ENCODE peak calls at places on chromosomes 5 and 9, in six cellular contexts. L is NCI-H2081; B is upper lobe of right lung; S is OCI-M1; U is CD8-positive, alpha-beta memory T cell; G is HTR-8/SVneo. O is an unnamed sample.

GRCh38 chr9:99046542-99047071 is 58.3 kb upstream of the TGFBR1 start:
- DNase-seq in G (no peak), B (no peak), S (no peak), U (no peak), L (no peak), O (no peak)

GRCh38 chr5:95818181-95819147 is 4.1 kb downstream of the GLRX start:
- DNase-seq in S (peak), L (no peak), B (no peak), G (no peak), U (no peak), O (peak)

GRCh38 chr9:72396247-72397091 is 31.5 kb upstream of the ZFAND5 start:
- DNase-seq in L (peak), S (no peak), G (peak), B (no peak), U (no peak), O (no peak)

GRCh38 chr5:150458819-150459557 is 9.4 kb upstream of the RPS14 start:
- DNase-seq in U (peak), S (peak), G (peak), B (peak), L (peak), O (no peak)

GRCh38 chr5:33711094-33711670 is 180.6 kb downstream of the ADAMTS12 start:
- DNase-seq in L (peak), S (no peak), U (no peak), B (no peak), G (no peak), O (no peak)

GRCh38 chr5:136994154-136994553 is 505.0 kb downstream of the SPOCK1 start:
- DNase-seq in U (no peak), L (no peak), G (no peak), B (no peak), S (no peak), O (no peak)

GRCh38 chr9:80797841-80798688 is 891.3 kb downstream of the TLE1 start:
- DNase-seq in G (no peak), S (no peak), B (no peak), L (peak), U (no peak), O (no peak)

GRCh38 chr9:121974421-121974820 is 118.7 kb downstream of the TTLL11 start:
- DNase-seq in U (no peak), B (no peak), S (no peak), L (no peak), G (no peak), O (no peak)

GRCh38 chr5:139637438-139638089 is 10.6 kb upstream of the CXXC5 start:
- DNase-seq in L (peak), G (no peak), U (peak), B (peak), S (peak), O (peak)

GRCh38 chr5:61280205-61280604 is 51.9 kb upstream of the ZSWIM6 start:
- DNase-seq in U (peak), G (no peak), B (no peak), S (peak), L (peak), O (no peak)

O was measured in coronary artery.